ENCODE peak calls at places on chromosomes 12 and 14, in ten cellular contexts. N, O, A, F, S, P, J, Z, Y and G are unnamed samples.

GRCh38 chr14:99529899-99530298 is 48.7 kb downstream of the CCNK start:
- DNase-seq in P (peak; percentile 45), S (no peak), Y (peak; percentile 38), Z (no peak), O (no peak), F (no peak), J (no peak), N (no peak), A (no peak), G (no peak)

GRCh38 chr14:100581228-100582145 is 5.7 kb downstream of the BEGAIN start:
- DNase-seq in S (peak; percentile 10), Y (no peak), O (peak; percentile 2), J (peak; percentile 70), F (peak; percentile 51), Z (peak; percentile 41), N (no peak), P (no peak), A (no peak), G (no peak)

GRCh38 chr12:70719672-70720420 is 82.6 kb upstream of the PTPRB start:
- DNase-seq in Z (peak; percentile 50), J (no peak), S (peak; percentile 20), A (peak; percentile 65), Y (peak; percentile 53), N (peak; percentile 38), F (peak; percentile 67), O (peak; percentile 23), P (peak; percentile 36), G (peak; percentile 6)

GRCh38 chr12:68400231-68400829 is 68.2 kb upstream of the MDM1 start:
- DNase-seq in A (no peak), O (no peak), S (no peak), Z (no peak), P (no peak), F (no peak), Y (no peak), J (no peak), N (no peak), G (no peak)

GRCh38 chr14:61537567-61538463 is 157.5 kb upstream of the HIF1A start:
- DNase-seq in S (no peak), O (no peak), Z (no peak), F (no peak), N (peak; percentile 82), Y (peak; percentile 90), A (no peak), J (peak; percentile 31), P (peak; percentile 90), G (peak; percentile 100)

GRCh38 chr12:26790645-26790994 is 42.4 kb downstream of the ITPR2 start:
- DNase-seq in S (no peak), F (no peak), Y (peak; percentile 28), N (no peak), J (peak; percentile 58), P (no peak), A (no peak), Z (no peak), O (no peak), G (peak; percentile 15)

GRCh38 chr14:55512421-55512820 is 67.6 kb upstream of the KTN1 start:
- DNase-seq in Y (peak; percentile 83), S (no peak), P (peak; percentile 37), N (no peak), Z (no peak), O (no peak), F (no peak), A (no peak), J (no peak), G (no peak)

GRCh38 chr14:103535081-103535890 is 6.3 kb downstream of the TRMT61A start:
- DNase-seq in S (no peak), Z (no peak), O (no peak), A (no peak), F (no peak), P (no peak), Y (no peak), J (peak; percentile 69), N (no peak), G (no peak)

GRCh38 chr12:94795053-94795452 is 144.7 kb upstream of the TMCC3 start:
- DNase-seq in Y (no peak), S (no peak), F (no peak), P (no peak), N (no peak), J (no peak), A (no peak), O (no peak), Z (no peak), G (no peak)

GRCh38 chr12:82209533-82209932 is 148.7 kb downstream of the CCDC59 start:
- DNase-seq in A (no peak), F (no peak), J (no peak), S (no peak), P (no peak), O (no peak), Z (peak; percentile 39), Y (no peak), N (no peak), G (no peak)

GRCh38 chr12:91367234-91367849 is 184.7 kb upstream of the DCN start:
- DNase-seq in A (no peak), N (no peak), F (no peak), Y (peak; percentile 10), Z (no peak), J (no peak), O (no peak), S (no peak), P (peak; percentile 18), G (peak; percentile 21)

GRCh38 chr12:60266381-60266852 is 670.6 kb downstream of the SLC16A7 start:
- DNase-seq in Z (no peak), P (peak; percentile 94), J (peak; percentile 57), A (no peak), Y (peak; percentile 88), S (no peak), F (no peak), N (no peak), O (no peak), G (peak; percentile 95)

GRCh38 chr12:7327913-7328312 is 24.0 kb downstream of the ACSM4 start:
- DNase-seq in S (no peak), Z (no peak), F (no peak), N (no peak), J (no peak), A (no peak), O (no peak), Y (no peak), P (no peak), G (no peak)

GRCh38 chr14:104820669-104821228 is 19.8 kb downstream of the ZBTB42 start:
- DNase-seq in Y (peak; percentile 72), A (peak; percentile 80), S (peak; percentile 64), F (peak; percentile 88), P (peak; percentile 72), N (peak; percentile 64), J (peak; percentile 98), Z (peak; percentile 81), O (no peak), G (peak; percentile 50)

GRCh38 chr14:64255756-64256155 is 38.4 kb downstream of the ESR2 start:
- DNase-seq in Z (no peak), P (no peak), O (no peak), Y (no peak), F (no peak), S (no peak), A (no peak), J (no peak), N (no peak), G (no peak)

GRCh38 chr14:34502826-34503225 is 36.7 kb downstream of the EAPP start:
- DNase-seq in N (no peak), O (no peak), Y (peak; percentile 63), Z (no peak), F (no peak), S (no peak), A (no peak), J (peak; percentile 18), P (peak; percentile 49), G (no peak)

GRCh38 chr14:72830786-72831583 is 62.9 kb downstream of the DPF3 start:
- DNase-seq in F (no peak), Y (no peak), S (peak; percentile 70), P (no peak), J (no peak), O (no peak), N (peak; percentile 95), A (no peak), Z (no peak), G (no peak)

DNA sequence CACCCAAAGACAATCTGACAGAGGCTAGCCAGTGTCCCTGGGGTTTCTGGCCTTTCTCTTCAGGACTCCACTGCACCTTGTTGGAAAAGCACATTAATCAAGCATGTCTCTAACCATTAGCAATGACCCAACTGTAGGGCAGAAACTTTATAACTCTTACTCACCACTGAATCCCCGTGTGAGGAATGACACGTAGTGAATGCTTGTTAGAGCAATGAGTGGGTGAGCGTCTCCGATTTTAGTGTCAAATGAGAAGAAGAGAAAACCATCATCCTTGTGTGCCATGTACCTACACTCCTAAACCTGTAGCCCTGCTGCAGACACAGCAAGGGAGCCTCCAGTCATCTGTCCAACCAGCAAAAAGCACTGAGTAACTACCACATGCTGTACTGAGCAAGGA is 56.5 kb upstream of the GPR68 start:
- DNase-seq in S (no peak), Y (peak; percentile 45), A (no peak), Z (no peak), F (no peak), O (no peak), J (peak; percentile 68), P (no peak), N (no peak), G (peak; percentile 66)
- H3K36me3 ChIP-seq in S (no peaks in the 10 kb centered on the region), Y (no peaks in the 10 kb centered on the region), A (no peaks in the 10 kb centered on the region), Z (peaks cover 82% of the 10 kb centered on the region), F (peaks cover 55% of the 10 kb centered on the region), O (no peaks in the 10 kb centered on the region), J (no peaks in the 10 kb centered on the region), P (no peaks in the 10 kb centered on the region), N (peaks cover 11% of the 10 kb centered on the region), G (peaks cover 16% of the 10 kb centered on the region)

GRCh38 chr14:60350366-60350720 is 101.3 kb downstream of the PPM1A start:
- DNase-seq in Z (no peak), Y (no peak), F (no peak), A (peak; percentile 66), O (no peak), J (no peak), P (no peak), S (no peak), N (no peak), G (no peak)
- H3K4me3 ChIP-seq in Z (no peak overlapping the region), Y (no peak overlapping the region), F (no peak overlapping the region), A (peak overlapping the region; percentile 10), O (peak overlapping the region; percentile 14), J (no peak overlapping the region), P (no peak overlapping the region), S (no peak overlapping the region), N (no peak overlapping the region), G (no peak overlapping the region)

DNA sequence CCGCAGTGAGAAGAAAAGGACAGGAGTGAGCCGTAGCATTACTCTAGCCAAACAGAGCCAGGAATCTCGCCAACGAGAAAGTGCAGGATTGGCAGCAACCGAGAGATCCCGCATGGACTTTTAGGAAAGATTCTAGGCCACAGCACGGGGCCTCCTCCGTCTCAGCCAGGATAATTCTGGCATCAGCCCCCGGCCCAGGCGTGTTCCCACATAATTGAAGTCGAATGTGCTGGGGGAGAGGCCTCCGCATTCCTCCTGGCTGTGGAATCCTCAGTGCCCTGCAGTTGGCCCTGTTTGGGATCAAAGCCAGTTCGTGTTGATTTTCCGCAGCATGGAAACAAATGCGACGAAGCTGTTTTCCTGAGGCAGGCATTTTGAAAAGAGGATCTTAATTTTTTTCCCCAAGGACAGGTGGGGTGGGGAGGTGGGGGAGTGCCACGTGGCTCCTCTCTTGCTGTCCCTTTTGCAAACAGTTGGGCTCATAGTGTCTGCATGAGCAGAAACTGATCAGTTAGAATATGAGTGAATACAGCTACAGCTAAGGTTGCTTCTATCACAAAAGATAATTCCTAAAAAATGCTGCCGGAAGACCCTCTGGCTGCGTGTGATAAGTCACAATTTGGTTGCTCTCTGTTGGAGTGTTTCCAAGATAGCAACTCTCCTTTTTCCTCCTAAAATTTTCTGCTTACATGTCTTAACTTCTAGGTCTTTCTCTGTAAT is 37.3 kb upstream of the ATXN2 start:
- DNase-seq in P (peak; percentile 54), S (peak; percentile 83), N (peak; percentile 31), O (peak; percentile 55), A (peak; percentile 72), F (peak; percentile 66), Z (peak; percentile 60), J (peak; percentile 67), Y (peak; percentile 82), G (no peak)
- TF ChIP-seq CTCF in P (no peak), S (no peak), N (no peak), O (no peak), A (no peak), F (no peak), Z (no peak), J (no peak), Y (no peak), G (no peak)

GRCh38 chr12:11756022-11756421 is 106.5 kb downstream of the ETV6 start:
- DNase-seq in P (no peak), Z (no peak), O (no peak), A (no peak), S (no peak), Y (no peak), F (no peak), J (peak; percentile 78), N (no peak), G (no peak)
- H3K36me3 ChIP-seq in P (peaks cover 16% of the 10 kb centered on the region), Z (peaks cover 36% of the 10 kb centered on the region), O (peaks cover 13% of the 10 kb centered on the region), A (no peaks in the 10 kb centered on the region), S (no peaks in the 10 kb centered on the region), Y (no peaks in the 10 kb centered on the region), F (peaks cover 17% of the 10 kb centered on the region), J (peaks cover 9% of the 10 kb centered on the region), N (no peaks in the 10 kb centered on the region), G (no peaks in the 10 kb centered on the region)